ENCODE peak calls at places on chromosomes 2 and 18, in seven cellular contexts. Y is cardiac fibroblast, D is foreskin fibroblast, I is osteocyte, T is lung, G is GM13977, C is adrenal gland. O is an unnamed sample.
A peak's percentile ranks its signal among the peaks of the same experiment; 100 is the strongest.

GRCh38 chr18:27213123-27213717 is 28.1 kb upstream of the CHST9 start:
- DNase-seq in Y (no peak), D (no peak), I (no peak), T (no peak), G (no peak), C (no peak), O (no peak)

GRCh38 chr2:52765735-52766134 is 1001.9 kb upstream of the CHAC2 start:
- DNase-seq in Y (no peak), D (no peak), I (no peak), T (no peak), G (no peak), C (no peak), O (no peak)

GRCh38 chr18:39647627-39648502 is 2082.3 kb upstream of the CELF4 start:
- DNase-seq in Y (peak; percentile 92), D (peak; percentile 91), I (no peak), T (no peak), G (no peak), C (no peak), O (no peak)

GRCh38 chr18:68969027-68969426 is 171.1 kb downstream of the CCDC102B start:
- DNase-seq in Y (no peak), D (no peak), I (no peak), T (no peak), G (no peak), C (no peak), O (no peak)

GRCh38 chr2:226850024-226850423 is 14.2 kb downstream of the RHBDD1 start:
- DNase-seq in Y (no peak), D (no peak), I (no peak), T (no peak), G (no peak), C (no peak), O (no peak)

GRCh38 chr2:237558918-237559645 is 7.3 kb upstream of the PRLH start:
- DNase-seq in Y (peak; percentile 92), D (peak; percentile 93), I (no peak), T (no peak), G (no peak), C (peak; percentile 78), O (no peak)

GRCh38 chr2:54161660-54162059 is 46.2 kb downstream of the ACYP2 start:
- DNase-seq in Y (peak; percentile 19), D (no peak), I (no peak), T (no peak), G (no peak), C (no peak), O (no peak)

GRCh38 chr2:201158111-201158929 is 24.6 kb upstream of the CASP10 start:
- DNase-seq in Y (peak; percentile 93), D (peak; percentile 83), I (no peak), T (peak; percentile 71), G (peak; percentile 53), C (peak; percentile 87), O (peak; percentile 64)

GRCh38 chr2:32235315-32235714 is 29.4 kb downstream of the NLRC4 start:
- DNase-seq in Y (peak; percentile 6), D (peak; percentile 15), I (no peak), T (no peak), G (no peak), C (no peak), O (no peak)

GRCh38 chr2:120224256-120224655 is 1.1 kb upstream of the TMEM185B start:
- DNase-seq in Y (no peak), D (no peak), I (no peak), T (no peak), G (no peak), C (no peak), O (no peak)

GRCh38 chr18:70380915-70381896 is 92.4 kb downstream of the SOCS6 start:
- DNase-seq in Y (peak; percentile 26), D (peak; percentile 59), I (no peak), T (no peak), G (no peak), C (no peak), O (peak; percentile 13)

GRCh38 chr2:206805922-206806607 is 40.7 kb downstream of the FASTKD2 start:
- DNase-seq in Y (no peak), D (peak; percentile 81), I (no peak), T (no peak), G (no peak), C (no peak), O (no peak)

DNA sequence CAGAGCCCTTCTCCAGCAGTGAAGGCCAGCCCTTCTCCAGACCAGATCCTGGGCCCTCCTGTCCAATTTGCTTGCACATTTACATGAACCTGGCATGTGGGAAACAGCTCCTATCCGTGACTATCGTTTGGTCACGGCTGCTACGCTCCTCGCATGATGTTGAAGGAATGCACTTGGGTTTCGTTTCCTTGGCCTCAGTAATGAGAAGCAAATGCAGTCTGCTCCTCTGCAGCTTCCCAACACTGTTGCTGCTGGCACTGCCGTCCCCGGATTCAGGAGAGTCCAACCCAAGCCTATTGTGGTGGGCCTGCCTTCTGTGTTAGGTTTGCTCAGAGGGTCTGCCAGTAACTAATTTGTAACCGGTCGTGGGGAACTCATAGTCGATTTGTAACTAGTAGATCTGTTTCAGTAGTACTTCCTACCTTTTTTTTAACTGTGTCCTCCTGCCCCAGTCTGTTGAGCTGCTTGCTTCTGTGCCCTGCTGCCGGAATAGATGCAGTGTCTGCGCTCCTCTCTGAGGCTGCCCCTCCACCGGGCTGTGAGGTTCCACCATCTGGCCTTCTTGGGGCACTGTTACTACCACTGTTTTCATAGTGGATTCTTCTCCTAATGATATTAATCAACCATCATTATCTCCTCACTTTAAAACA is 58.4 kb downstream of the WDSUB1 start:
- DNase-seq in Y (no peak), D (peak; percentile 94), I (peak; percentile 62), T (no peak), G (no peak), C (no peak), O (no peak)
- TF ChIP-seq CTCF in Y (no peak), D (no peak), I (no peak), T (no peak), G (no peak), C (no peak), O (no peak)

DNA sequence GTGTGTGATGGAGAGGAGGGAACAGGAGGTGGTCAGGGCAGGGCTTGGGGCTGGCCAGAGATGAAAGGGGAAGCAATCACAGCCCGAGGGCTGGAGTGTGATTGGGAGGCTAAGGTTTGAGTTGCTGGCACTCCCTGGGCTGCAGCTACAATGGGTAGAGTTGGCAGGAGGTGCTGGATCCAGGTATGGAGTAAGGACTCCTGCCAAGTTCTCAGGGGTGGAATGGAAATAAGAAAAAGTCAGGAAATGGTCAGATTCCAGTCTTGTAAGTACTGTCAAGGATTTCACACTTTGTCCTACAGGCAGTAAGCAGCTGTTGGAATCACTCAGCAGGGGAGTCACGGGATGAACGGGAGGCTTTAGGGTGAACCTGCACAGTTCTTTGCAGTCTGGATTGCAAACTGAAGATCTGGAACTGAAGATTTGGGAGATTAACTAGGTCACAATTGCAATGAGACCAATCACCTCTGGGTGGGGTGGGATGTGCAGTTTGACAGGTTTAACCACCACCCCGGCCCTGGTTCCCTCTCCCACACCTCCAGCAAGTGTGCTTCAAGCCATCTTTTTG is 10.9 kb upstream of the INPP5D start:
- DNase-seq in Y (peak; percentile 17), D (no peak), I (no peak), T (no peak), G (no peak), C (no peak), O (no peak)
- TF ChIP-seq CTCF in Y (no peak), D (no peak), I (no peak), T (no peak), G (no peak), C (no peak), O (no peak)

GRCh38 chr2:230868151-230868946 is 3.6 kb downstream of the ITM2C start:
- DNase-seq in Y (no peak), D (no peak), I (peak; percentile 82), T (no peak), G (no peak), C (no peak), O (no peak)

GRCh38 chr2:230865766-230866703 is 1.3 kb downstream of the ITM2C start:
- DNase-seq in Y (peak; percentile 35), D (peak; percentile 60), I (peak; percentile 85), T (no peak), G (no peak), C (no peak), O (peak; percentile 61)

GRCh38 chr2:230865324-230865765 is 603 bp downstream of the ITM2C start:
- DNase-seq in Y (peak; percentile 20), D (peak; percentile 41), I (no peak), T (no peak), G (no peak), C (no peak), O (peak; percentile 41)

GRCh38 chr2:230864605-230865323 is at the start of gene ITM2C:
- DNase-seq in Y (peak; percentile 72), D (peak; percentile 85), I (no peak), T (no peak), G (peak; percentile 91), C (peak; percentile 57), O (peak; percentile 82)

GRCh38 chr2:230866704-230867561 is 2.2 kb downstream of the ITM2C start:
- DNase-seq in Y (peak; percentile 57), D (peak; percentile 71), I (peak; percentile 87), T (no peak), G (no peak), C (no peak), O (peak; percentile 76)
- TF ChIP-seq CTCF in Y (no peak), D (no peak), I (peak; percentile 36), T (no peak), G (no peak), C (no peak), O (no peak)

GRCh38 chr2:150587547-150588209 is 100.2 kb upstream of the RND3 start:
- DNase-seq in Y (peak; percentile 57), D (peak; percentile 72), I (no peak), T (no peak), G (no peak), C (no peak), O (no peak)
- TF ChIP-seq CTCF in Y (no peak), D (no peak), I (no peak), T (no peak), G (no peak), C (no peak), O (no peak)

DNA sequence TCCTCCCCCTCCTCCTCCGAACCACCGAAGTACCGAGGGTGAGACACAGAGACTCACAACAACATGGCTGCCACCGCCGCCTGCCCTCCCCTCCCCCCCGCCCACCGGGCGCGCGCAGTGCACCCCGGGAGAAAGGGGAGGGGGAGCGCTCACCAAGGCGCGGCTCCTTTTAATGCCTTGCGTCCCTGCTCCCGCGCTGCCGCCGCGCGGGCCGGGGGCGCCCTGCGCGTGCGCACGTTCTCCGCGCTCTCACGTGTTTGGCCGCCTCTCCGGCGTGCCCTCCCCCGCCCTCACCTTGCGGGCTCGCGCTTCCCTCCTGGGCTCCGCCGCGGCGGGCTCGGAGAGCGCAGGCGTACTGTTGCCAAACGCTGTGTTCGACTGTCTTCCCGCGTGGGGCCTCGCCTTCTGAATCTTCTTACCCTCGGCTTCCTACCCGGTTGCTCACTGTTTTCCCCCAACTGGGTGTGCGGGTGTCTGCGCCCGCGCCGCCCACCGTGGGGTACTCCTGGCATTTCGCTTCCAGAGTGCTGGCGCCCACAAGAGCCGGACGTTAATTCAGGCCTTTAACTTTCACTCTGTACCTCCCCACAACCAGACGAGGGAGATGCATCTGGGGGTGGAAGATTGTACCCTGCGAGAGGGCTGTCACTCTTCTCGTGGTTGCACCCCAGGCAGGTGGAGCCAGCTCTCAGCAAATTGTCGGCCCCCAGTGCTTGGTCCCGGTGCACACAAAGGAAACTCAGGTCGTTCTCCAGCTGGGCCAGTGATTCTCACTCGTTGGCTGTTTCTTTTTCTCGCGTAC is at the start of gene PUM2:
- DNase-seq in Y (peak; percentile 97), D (peak; percentile 99), I (peak; percentile 98), T (peak; percentile 92), G (peak; percentile 96), C (peak; percentile 95), O (peak; percentile 93)
- TF ChIP-seq CTCF in Y (no peak), D (no peak), I (no peak), T (no peak), G (no peak), C (peak; percentile 34), O (no peak)

O was measured in activated CD8-positive, alpha-beta T cell treated with anti-CD3 and anti-CD28 coated beads for 36 hours.